ENCODE peak calls at places on chromosomes 6 and 20, in seven cellular contexts. I, P, M, A, L, W and F are unnamed samples.

GRCh38 chr6:25971187-25971811 is 8.7 kb downstream of the TRIM38 start:
- DNase-seq in M (peak), A (peak), L (no peak), W (no peak), I (no peak), P (no peak), F (peak)

GRCh38 chr6:121297699-121298098 is 36.6 kb downstream of the TBC1D32 start:
- DNase-seq in M (peak), P (no peak), I (no peak), L (no peak), A (no peak), W (no peak), F (no peak)

GRCh38 chr6:151351146-151351700 is 40.1 kb downstream of the ZBTB2 start:
- DNase-seq in W (no peak), I (no peak), A (no peak), L (no peak), P (no peak), M (no peak), F (no peak)

GRCh38 chr20:13681248-13682125 is 42.8 kb upstream of the TASP1 start:
- DNase-seq in M (no peak), W (no peak), P (no peak), L (no peak), A (no peak), I (no peak), F (no peak)

GRCh38 chr20:45500022-45500421 is 15.4 kb downstream of the SPINT3 start:
- DNase-seq in I (no peak), L (no peak), W (no peak), M (no peak), P (no peak), A (no peak), F (no peak)

GRCh38 chr6:166552600-166552999 is 33.9 kb downstream of the RAMACL start:
- DNase-seq in W (no peak), L (no peak), P (no peak), M (no peak), I (peak), A (no peak), F (no peak)

GRCh38 chr20:19254956-19255355 is 42.5 kb downstream of the SLC24A3 start:
- DNase-seq in L (no peak), M (no peak), A (no peak), I (no peak), P (no peak), W (no peak), F (no peak)

GRCh38 chr6:166618866-166619761 is 7.9 kb downstream of the RPS6KA2 start:
- DNase-seq in A (peak), M (peak), W (no peak), P (no peak), I (no peak), L (no peak), F (no peak)

GRCh38 chr6:128250370-128251070 is 269.9 kb downstream of the PTPRK start:
- DNase-seq in I (no peak), A (no peak), L (no peak), M (no peak), W (no peak), P (no peak), F (no peak)

GRCh38 chr20:19920388-19921138 is 96.6 kb upstream of the NAA20 start:
- DNase-seq in M (no peak), L (no peak), I (no peak), W (no peak), A (no peak), P (no peak), F (no peak)

GRCh38 chr6:53951383-53951782 is 156.6 kb downstream of the LRRC1 start:
- DNase-seq in P (no peak), I (no peak), M (no peak), W (no peak), L (no peak), A (no peak), F (no peak)

GRCh38 chr6:10099648-10100047 is 315.2 kb downstream of the TFAP2A start:
- DNase-seq in L (no peak), M (no peak), W (no peak), P (no peak), I (no peak), A (no peak), F (no peak)

GRCh38 chr20:51121901-51122412 is 99.0 kb upstream of the KCNG1 start:
- DNase-seq in W (no peak), A (no peak), L (no peak), P (no peak), I (no peak), M (peak), F (no peak)

GRCh38 chr6:158991017-158991723 is 8.8 kb downstream of the RSPH3 start:
- DNase-seq in I (no peak), W (no peak), L (no peak), P (no peak), A (no peak), M (no peak), F (no peak)

GRCh38 chr20:59577037-59577808 is 27.1 kb upstream of the PHACTR3 start:
- DNase-seq in A (no peak), L (no peak), W (no peak), I (no peak), M (no peak), P (no peak), F (no peak)

GRCh38 chr20:59574308-59574707 is 30.0 kb upstream of the PHACTR3 start:
- DNase-seq in A (no peak), W (no peak), L (no peak), M (no peak), I (no peak), P (no peak), F (no peak)

GRCh38 chr20:59576216-59576953 is 28.0 kb upstream of the PHACTR3 start:
- DNase-seq in I (no peak), M (no peak), L (no peak), P (no peak), W (no peak), A (no peak), F (no peak)

GRCh38 chr20:59573837-59574236 is 30.5 kb upstream of the PHACTR3 start:
- DNase-seq in P (no peak), A (no peak), I (no peak), L (no peak), W (no peak), M (no peak), F (no peak)

GRCh38 chr20:59575653-59576052 is 28.7 kb upstream of the PHACTR3 start:
- DNase-seq in I (no peak), W (no peak), L (no peak), M (no peak), P (no peak), A (no peak), F (no peak)
- H3K27ac ChIP-seq in I (no peak), W (no peak), L (no peak), M (no peak), P (no peak), A (no peak), F (no peak)

DNA sequence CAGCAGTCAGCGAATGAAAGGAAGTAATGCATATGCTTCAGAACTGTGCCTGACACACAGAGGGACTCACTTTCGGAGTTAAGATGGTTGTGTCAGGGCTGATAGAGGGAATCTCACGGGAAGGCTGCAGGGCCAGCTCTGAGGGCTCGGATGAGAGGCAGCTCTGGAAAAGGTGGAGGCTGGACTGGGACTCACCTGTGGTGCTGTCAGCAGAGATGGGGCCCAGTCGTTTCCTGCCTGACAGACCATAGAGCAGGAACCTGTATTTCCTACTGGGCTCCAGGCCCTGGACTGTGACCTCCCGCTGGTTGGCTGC is 9.3 kb downstream of the CYP21A2 start:
- DNase-seq in A (no peak), I (no peak), M (no peak), P (no peak), W (no peak), L (no peak), F (no peak)
- H3K27ac ChIP-seq in A (no peak), I (no peak), M (peak), P (peak), W (no peak), L (peak), F (no peak)

GRCh38 chr6:43760799-43761168 is 9.2 kb upstream of the VEGFA start:
- DNase-seq in M (no peak), W (no peak), P (peak), L (no peak), A (no peak), I (no peak), F (no peak)

GRCh38 chr6:43762410-43762768 is 7.6 kb upstream of the VEGFA start:
- DNase-seq in A (no peak), P (no peak), M (no peak), W (no peak), L (no peak), I (no peak), F (no peak)

GRCh38 chr6:43759926-43760798 is 9.8 kb upstream of the VEGFA start:
- DNase-seq in W (no peak), M (no peak), I (no peak), P (no peak), L (no peak), A (no peak), F (no peak)

GRCh38 chr6:43763133-43763797 is 6.7 kb upstream of the VEGFA start:
- DNase-seq in I (no peak), A (no peak), W (no peak), L (no peak), P (no peak), M (peak), F (peak)

DNA sequence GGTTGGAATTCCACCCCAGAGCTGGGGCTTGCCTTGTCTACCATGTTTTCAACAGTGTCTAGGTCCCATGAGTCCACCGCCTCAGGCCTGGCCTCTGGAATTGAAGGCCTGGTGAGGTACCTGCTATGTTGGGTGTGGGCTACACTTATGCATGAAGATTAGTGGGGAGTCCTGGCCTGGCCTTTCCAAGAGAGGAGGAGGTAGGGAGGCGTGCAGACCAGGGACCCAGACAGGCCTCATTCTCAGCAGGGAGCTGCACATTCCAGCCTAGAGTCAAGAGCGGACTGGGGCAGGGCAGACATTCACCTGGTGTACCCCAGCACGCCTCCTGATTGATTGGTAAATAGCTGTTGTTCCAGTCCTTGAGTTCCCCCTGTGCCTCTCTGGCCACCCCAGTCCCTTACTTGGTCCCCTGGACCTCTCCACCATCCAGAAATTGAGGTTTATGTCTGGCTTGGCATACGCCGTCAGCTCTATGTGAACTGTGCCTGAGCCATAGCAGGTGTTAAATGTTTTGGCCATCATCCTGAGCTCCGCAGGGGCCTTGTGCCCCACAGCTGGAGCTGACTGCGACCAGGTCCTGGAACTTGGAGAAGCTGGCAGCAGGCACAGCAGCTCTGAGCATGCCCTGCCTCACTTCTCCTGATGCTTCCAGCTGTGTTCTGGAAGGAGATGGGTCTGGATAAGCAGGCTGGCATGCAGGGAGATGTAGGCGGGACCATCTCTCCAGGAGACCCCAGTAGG is 8.2 kb upstream of the VEGFA start:
- DNase-seq in I (no peak), L (no peak), A (no peak), W (no peak), P (no peak), M (no peak), F (no peak)
- H3K27ac ChIP-seq in I (no peak), L (no peak), A (no peak), W (no peak), P (no peak), M (no peak), F (no peak)

DNA sequence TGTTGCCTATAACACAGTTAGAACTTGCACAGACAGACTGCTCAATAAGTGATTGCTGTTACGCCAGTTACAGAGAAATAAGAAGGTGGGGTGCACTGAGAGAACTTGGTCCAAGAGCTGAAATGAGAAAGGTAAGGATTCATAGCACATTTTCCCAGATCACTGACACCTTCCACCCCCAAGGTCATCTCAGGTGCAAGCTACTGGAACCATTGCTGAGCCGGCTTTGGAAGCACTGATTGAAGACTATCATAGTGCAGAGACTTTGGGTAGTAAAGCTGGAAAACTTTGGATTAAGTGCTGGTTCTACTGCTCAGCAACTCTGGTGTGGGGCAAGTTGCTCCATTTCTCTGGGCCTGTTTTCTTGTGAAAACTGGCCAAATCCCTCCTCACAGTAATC is 38.1 kb downstream of the STK35 start:
- DNase-seq in L (no peak), W (no peak), I (no peak), P (no peak), M (no peak), A (no peak), F (no peak)
- H3K27ac ChIP-seq in L (no peak), W (no peak), I (no peak), P (peak), M (no peak), A (no peak), F (no peak)